ENCODE peak calls at places on chromosome 11, in five cellular contexts. One of them, this sample, is unnamed.

GRCh38 chr11:120097721-120098385 is 40.1 kb downstream of the TRIM29 start:
- DNase-seq in left ventricle myocardium inferior: no peak
- DNase-seq in fibroblast of lung: no peak
- DNase-seq in fibroblast of mammary gland: no peak
- DNase-seq in lower lobe of right lung: no peak
- DNase-seq in this sample: no peak

GRCh38 chr11:76197332-76197731 is 9.0 kb downstream of the WNT11 start:
- DNase-seq in left ventricle myocardium inferior: no peak
- DNase-seq in fibroblast of lung: no peak
- DNase-seq in fibroblast of mammary gland: no peak
- DNase-seq in lower lobe of right lung: no peak
- DNase-seq in this sample: no peak

GRCh38 chr11:47595029-47595428 is 818 bp upstream of the C1QTNF4 start:
- DNase-seq in left ventricle myocardium inferior: peak; percentile 57
- DNase-seq in fibroblast of lung: no peak
- DNase-seq in fibroblast of mammary gland: no peak
- DNase-seq in lower lobe of right lung: no peak
- DNase-seq in this sample: no peak

GRCh38 chr11:108886608-108887007 is 221.7 kb downstream of the DDX10 start:
- DNase-seq in left ventricle myocardium inferior: no peak
- DNase-seq in fibroblast of lung: no peak
- DNase-seq in fibroblast of mammary gland: peak; percentile 72
- DNase-seq in lower lobe of right lung: no peak
- DNase-seq in this sample: peak; percentile 40

GRCh38 chr11:121451982-121452608 is at the start of gene SORL1:
- DNase-seq in left ventricle myocardium inferior: peak; percentile 72
- DNase-seq in fibroblast of lung: peak; percentile 56
- DNase-seq in fibroblast of mammary gland: peak; percentile 23
- DNase-seq in lower lobe of right lung: peak; percentile 86
- DNase-seq in this sample: peak; percentile 42

GRCh38 chr11:113778111-113778910 is 1.3 kb upstream of the CLDN25 start:
- DNase-seq in left ventricle myocardium inferior: no peak
- DNase-seq in fibroblast of lung: no peak
- DNase-seq in fibroblast of mammary gland: peak; percentile 12
- DNase-seq in lower lobe of right lung: no peak
- DNase-seq in this sample: peak; percentile 63

GRCh38 chr11:76807206-76807875 is 24.2 kb downstream of the TSKU start:
- DNase-seq in left ventricle myocardium inferior: peak; percentile 86
- DNase-seq in fibroblast of lung: peak; percentile 86
- DNase-seq in fibroblast of mammary gland: peak; percentile 80
- DNase-seq in lower lobe of right lung: peak; percentile 91
- DNase-seq in this sample: peak; percentile 77

GRCh38 chr11:842370-843002 is at the start of the genes POLR2L and TSPAN4:
- DNase-seq in left ventricle myocardium inferior: peak; percentile 93
- DNase-seq in fibroblast of lung: peak; percentile 86
- DNase-seq in fibroblast of mammary gland: peak; percentile 83
- DNase-seq in lower lobe of right lung: peak; percentile 95
- DNase-seq in this sample: peak; percentile 97

GRCh38 chr11:35639591-35640179 is 21.4 kb downstream of the FJX1 start:
- DNase-seq in left ventricle myocardium inferior: no peak
- DNase-seq in fibroblast of lung: no peak
- DNase-seq in fibroblast of mammary gland: no peak
- DNase-seq in lower lobe of right lung: no peak
- DNase-seq in this sample: no peak

GRCh38 chr11:8060801-8061554 is 20.0 kb upstream of the TUB start:
- DNase-seq in left ventricle myocardium inferior: no peak
- DNase-seq in fibroblast of lung: no peak
- DNase-seq in fibroblast of mammary gland: peak; percentile 97
- DNase-seq in lower lobe of right lung: no peak
- DNase-seq in this sample: peak; percentile 72

GRCh38 chr11:15775797-15776196 is 580.5 kb downstream of the SOX6 start:
- DNase-seq in left ventricle myocardium inferior: no peak
- DNase-seq in fibroblast of lung: no peak
- DNase-seq in fibroblast of mammary gland: no peak
- DNase-seq in lower lobe of right lung: no peak
- DNase-seq in this sample: no peak

GRCh38 chr11:15776387-15776786 is 580.0 kb downstream of the SOX6 start:
- DNase-seq in left ventricle myocardium inferior: no peak
- DNase-seq in fibroblast of lung: no peak
- DNase-seq in fibroblast of mammary gland: no peak
- DNase-seq in lower lobe of right lung: no peak
- DNase-seq in this sample: no peak

GRCh38 chr11:15775051-15775541 is 581.2 kb downstream of the SOX6 start:
- DNase-seq in left ventricle myocardium inferior: no peak
- DNase-seq in fibroblast of lung: no peak
- DNase-seq in fibroblast of mammary gland: no peak
- DNase-seq in lower lobe of right lung: no peak
- DNase-seq in this sample: no peak

GRCh38 chr11:15773024-15773423 is 583.3 kb downstream of the SOX6 start:
- DNase-seq in left ventricle myocardium inferior: no peak
- DNase-seq in fibroblast of lung: no peak
- DNase-seq in fibroblast of mammary gland: no peak
- DNase-seq in lower lobe of right lung: no peak
- DNase-seq in this sample: no peak

DNA sequence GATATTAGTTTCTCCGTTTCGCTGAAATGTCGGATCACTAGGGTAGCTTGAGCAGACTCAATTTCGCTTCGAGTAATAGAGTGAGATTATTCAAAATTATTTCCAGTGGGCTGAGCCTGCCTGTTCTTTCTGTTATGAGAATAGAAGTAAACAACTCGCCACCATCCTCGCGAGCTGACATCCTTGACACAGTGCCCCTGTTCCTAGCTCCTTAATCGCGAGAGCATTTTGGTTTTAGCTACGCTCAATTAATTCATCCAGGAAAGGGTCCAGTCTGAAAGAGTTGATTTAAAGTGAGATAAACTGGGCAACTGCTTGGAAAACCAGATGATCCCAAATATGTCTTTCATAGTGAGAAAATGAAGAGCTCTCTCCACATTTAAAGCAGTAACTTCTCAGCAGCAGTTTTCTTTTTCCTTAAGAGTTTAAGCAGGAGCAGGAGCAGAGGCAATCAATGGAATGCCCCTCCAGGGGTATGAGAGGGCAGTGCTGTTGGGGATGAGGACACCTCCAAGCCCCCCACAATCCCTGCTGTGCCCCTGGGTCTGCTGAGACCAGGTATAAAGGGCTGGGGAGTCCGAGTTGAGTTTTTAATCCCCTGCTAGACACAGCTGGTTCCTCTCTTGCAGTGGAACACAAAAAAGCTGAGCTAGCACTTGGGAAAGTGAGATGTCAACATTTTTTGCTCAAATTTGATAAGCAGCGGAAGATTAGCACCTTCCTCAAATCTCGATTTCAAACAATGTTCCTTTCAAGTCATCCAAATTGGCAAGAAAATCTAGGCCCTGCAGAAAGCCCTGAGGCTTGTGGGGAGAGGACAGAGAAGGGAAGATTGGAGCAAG is 582.1 kb downstream of the SOX6 start:
- DNase-seq in left ventricle myocardium inferior: no peak
- DNase-seq in fibroblast of lung: peak; percentile 9
- DNase-seq in fibroblast of mammary gland: no peak
- DNase-seq in lower lobe of right lung: no peak
- DNase-seq in this sample: no peak
- H3K4me3 ChIP-seq in left ventricle myocardium inferior: no peak overlapping the region
- H3K4me3 ChIP-seq in fibroblast of lung: no peak overlapping the region
- H3K4me3 ChIP-seq in fibroblast of mammary gland: no peak overlapping the region
- H3K4me3 ChIP-seq in lower lobe of right lung: no peak overlapping the region
- H3K4me3 ChIP-seq in this sample: no peak overlapping the region

DNA sequence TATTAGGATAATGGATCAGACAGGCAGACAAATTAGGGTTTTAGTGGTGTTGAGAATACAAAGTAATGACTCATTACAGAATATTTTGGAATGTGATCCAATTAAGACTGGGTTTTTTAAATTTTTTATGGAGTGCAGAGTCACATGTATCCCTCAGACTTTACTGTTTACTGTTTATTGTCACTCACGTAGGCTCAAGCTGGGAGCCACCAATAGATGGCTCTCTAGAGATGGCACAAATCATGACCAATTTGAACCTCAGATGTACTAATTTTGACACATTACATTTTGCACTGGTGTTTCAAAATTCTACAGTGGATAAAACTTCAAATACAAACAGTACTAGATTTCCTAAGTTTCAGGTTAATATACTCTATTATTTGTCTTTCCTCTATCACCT is 53.6 kb upstream of the ANO3 start:
- DNase-seq in left ventricle myocardium inferior: no peak
- DNase-seq in fibroblast of lung: no peak
- DNase-seq in fibroblast of mammary gland: no peak
- DNase-seq in lower lobe of right lung: no peak
- DNase-seq in this sample: no peak
- TF ChIP-seq CTCF in left ventricle myocardium inferior: no peak
- TF ChIP-seq CTCF in fibroblast of lung: no peak
- TF ChIP-seq CTCF in fibroblast of mammary gland: no peak
- TF ChIP-seq CTCF in lower lobe of right lung: no peak
- TF ChIP-seq CTCF in this sample: no peak

DNA sequence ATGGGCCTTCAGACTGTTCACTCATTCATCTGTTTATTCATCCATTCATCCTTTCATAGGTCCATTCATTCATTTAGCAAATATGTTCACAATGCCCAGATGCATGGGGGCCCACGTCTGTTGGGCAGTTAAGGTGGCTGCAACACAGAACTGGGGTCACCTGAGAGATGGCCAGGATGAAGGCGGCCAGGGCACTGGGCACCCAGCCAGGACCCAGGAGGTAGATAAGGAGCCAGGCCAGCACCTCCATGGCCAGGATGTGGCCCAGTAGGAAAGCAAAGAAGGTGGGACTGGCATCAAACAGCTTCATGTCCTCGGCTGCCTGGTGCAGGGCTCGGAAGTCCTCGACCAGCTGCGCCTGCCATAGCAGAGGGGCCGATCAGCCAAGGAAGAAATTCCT is 12.2 kb downstream of the FADS3 start:
- DNase-seq in left ventricle myocardium inferior: no peak
- DNase-seq in fibroblast of lung: no peak
- DNase-seq in fibroblast of mammary gland: no peak
- DNase-seq in lower lobe of right lung: no peak
- DNase-seq in this sample: no peak
- H3K4me3 ChIP-seq in left ventricle myocardium inferior: no peak overlapping the region
- H3K4me3 ChIP-seq in fibroblast of lung: no peak overlapping the region
- H3K4me3 ChIP-seq in fibroblast of mammary gland: no peak overlapping the region
- H3K4me3 ChIP-seq in lower lobe of right lung: no peak overlapping the region
- H3K4me3 ChIP-seq in this sample: no peak overlapping the region

GRCh38 chr11:63870351-63871197 is 31.7 kb downstream of the MARK2 start:
- DNase-seq in left ventricle myocardium inferior: no peak
- DNase-seq in fibroblast of lung: no peak
- DNase-seq in fibroblast of mammary gland: peak; percentile 29
- DNase-seq in lower lobe of right lung: no peak
- DNase-seq in this sample: no peak

GRCh38 chr11:63872833-63873201 is 33.9 kb downstream of the MARK2 start:
- DNase-seq in left ventricle myocardium inferior: no peak
- DNase-seq in fibroblast of lung: no peak
- DNase-seq in fibroblast of mammary gland: no peak
- DNase-seq in lower lobe of right lung: no peak
- DNase-seq in this sample: no peak

GRCh38 chr11:63873381-63873780 is 34.5 kb downstream of the MARK2 start:
- DNase-seq in left ventricle myocardium inferior: no peak
- DNase-seq in fibroblast of lung: no peak
- DNase-seq in fibroblast of mammary gland: no peak
- DNase-seq in lower lobe of right lung: no peak
- DNase-seq in this sample: no peak

GRCh38 chr11:63874511-63874910 is 35.6 kb downstream of the MARK2 start:
- DNase-seq in left ventricle myocardium inferior: peak; percentile 39
- DNase-seq in fibroblast of lung: no peak
- DNase-seq in fibroblast of mammary gland: no peak
- DNase-seq in lower lobe of right lung: no peak
- DNase-seq in this sample: no peak

GRCh38 chr11:63871962-63872832 is 33.3 kb downstream of the MARK2 start:
- DNase-seq in left ventricle myocardium inferior: peak; percentile 75
- DNase-seq in fibroblast of lung: peak; percentile 91
- DNase-seq in fibroblast of mammary gland: peak; percentile 95
- DNase-seq in lower lobe of right lung: peak; percentile 84
- DNase-seq in this sample: peak; percentile 96
- TF ChIP-seq CTCF in left ventricle myocardium inferior: peak; percentile 68
- TF ChIP-seq CTCF in fibroblast of lung: peak; percentile 41
- TF ChIP-seq CTCF in fibroblast of mammary gland: peak; percentile 31
- TF ChIP-seq CTCF in lower lobe of right lung: peak; percentile 63
- TF ChIP-seq CTCF in this sample: peak; percentile 22

DNA sequence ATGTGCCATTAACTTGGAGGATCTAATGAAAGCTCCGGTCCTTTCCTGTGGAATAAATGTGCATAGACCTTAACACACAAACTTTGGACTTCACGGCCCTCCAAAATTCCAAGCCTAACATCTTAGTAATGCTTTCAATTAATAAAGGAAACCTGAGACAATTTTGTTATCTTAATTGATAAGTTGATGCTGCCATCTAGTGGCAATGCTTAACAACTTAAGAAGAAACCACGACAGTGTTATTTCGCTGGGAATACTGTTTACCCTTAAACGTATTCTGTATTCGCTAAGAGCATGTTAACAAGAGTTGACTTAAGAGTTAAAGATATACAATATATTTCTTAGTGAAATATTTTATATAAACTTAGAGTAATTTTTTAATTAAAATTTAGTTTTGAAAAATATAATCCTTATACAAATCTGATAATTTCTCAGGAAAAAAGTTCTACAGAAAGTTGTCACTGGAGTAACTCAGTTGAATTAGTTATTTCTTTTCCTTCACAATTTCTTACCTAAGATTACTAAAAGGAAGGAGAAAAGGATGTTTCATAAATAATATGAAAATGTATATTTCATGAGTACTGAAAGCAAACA is 35.0 kb upstream of the OR9G4 start:
- DNase-seq in left ventricle myocardium inferior: no peak
- DNase-seq in fibroblast of lung: peak; percentile 67
- DNase-seq in fibroblast of mammary gland: peak; percentile 75
- DNase-seq in lower lobe of right lung: no peak
- DNase-seq in this sample: peak; percentile 7
- H3K4me3 ChIP-seq in left ventricle myocardium inferior: no peak overlapping the region
- H3K4me3 ChIP-seq in fibroblast of lung: no peak overlapping the region
- H3K4me3 ChIP-seq in fibroblast of mammary gland: no peak overlapping the region
- H3K4me3 ChIP-seq in lower lobe of right lung: no peak overlapping the region
- H3K4me3 ChIP-seq in this sample: no peak overlapping the region

GRCh38 chr11:124627546-124627945 is 4.9 kb downstream of the TBRG1 start:
- DNase-seq in left ventricle myocardium inferior: no peak
- DNase-seq in fibroblast of lung: no peak
- DNase-seq in fibroblast of mammary gland: no peak
- DNase-seq in lower lobe of right lung: no peak
- DNase-seq in this sample: no peak

GRCh38 chr11:124629961-124630360 is 7.3 kb downstream of the TBRG1 start:
- DNase-seq in left ventricle myocardium inferior: no peak
- DNase-seq in fibroblast of lung: no peak
- DNase-seq in fibroblast of mammary gland: no peak
- DNase-seq in lower lobe of right lung: no peak
- DNase-seq in this sample: no peak

GRCh38 chr11:124638500-124638899 is 15.8 kb downstream of the TBRG1 start:
- DNase-seq in left ventricle myocardium inferior: no peak
- DNase-seq in fibroblast of lung: no peak
- DNase-seq in fibroblast of mammary gland: no peak
- DNase-seq in lower lobe of right lung: no peak
- DNase-seq in this sample: no peak

GRCh38 chr11:124633355-124633754 is 10.7 kb downstream of the TBRG1 start:
- DNase-seq in left ventricle myocardium inferior: no peak
- DNase-seq in fibroblast of lung: no peak
- DNase-seq in fibroblast of mammary gland: peak; percentile 25
- DNase-seq in lower lobe of right lung: no peak
- DNase-seq in this sample: peak; percentile 32
- TF ChIP-seq CTCF in left ventricle myocardium inferior: peak; percentile 16
- TF ChIP-seq CTCF in fibroblast of lung: peak; percentile 42
- TF ChIP-seq CTCF in fibroblast of mammary gland: peak; percentile 37
- TF ChIP-seq CTCF in lower lobe of right lung: no peak
- TF ChIP-seq CTCF in this sample: peak; percentile 22

This sample was measured in foreskin fibroblast.